ENCODE peak calls at places on chromosomes 7 and 10, in six cellular contexts. S is astrocyte of the spinal cord, N is ovary, O is pancreas, R is AG10803, A is mammary epithelial cell. E is an unnamed sample.

GRCh38 chr7:157707983-157708720 is 371.3 kb downstream of the DNAJB6 start:
- DNase-seq in S (no peak), N (no peak), O (no peak), R (no peak), A (no peak), E (no peak)

GRCh38 chr7:141461924-141462323 is 89.3 kb upstream of the AGK start:
- DNase-seq in S (no peak), N (no peak), O (no peak), R (no peak), A (no peak), E (no peak)

GRCh38 chr10:97717627-97718026 is 4.1 kb downstream of the MARVELD1 start:
- DNase-seq in S (no peak), N (no peak), O (no peak), R (no peak), A (no peak), E (no peak)

GRCh38 chr10:24821986-24822385 is 98.3 kb upstream of the ARHGAP21 start:
- DNase-seq in S (no peak), N (no peak), O (no peak), R (peak), A (peak), E (no peak)

GRCh38 chr7:5677538-5678294 is 103.7 kb downstream of the RNF216 start:
- DNase-seq in S (peak), N (peak), O (peak), R (peak), A (peak), E (peak)

GRCh38 chr7:36001546-36001945 is 151.5 kb upstream of the EEPD1 start:
- DNase-seq in S (peak), N (no peak), O (no peak), R (no peak), A (no peak), E (no peak)

GRCh38 chr7:43077285-43077684 is 35.2 kb upstream of the HECW1 start:
- DNase-seq in S (no peak), N (no peak), O (no peak), R (no peak), A (no peak), E (no peak)

GRCh38 chr10:131641231-131641630 is 259.6 kb upstream of the PPP2R2D start:
- DNase-seq in S (no peak), N (no peak), O (peak), R (no peak), A (no peak), E (peak)

GRCh38 chr7:72099784-72100183 is 312.4 kb downstream of the CALN1 start:
- DNase-seq in S (no peak), N (no peak), O (no peak), R (peak), A (no peak), E (no peak)

GRCh38 chr10:70433581-70434280 is 7.8 kb downstream of the NODAL start:
- DNase-seq in S (no peak), N (no peak), O (no peak), R (peak), A (no peak), E (no peak)

GRCh38 chr10:33347227-33347626 is 12.8 kb upstream of the NRP1 start:
- DNase-seq in S (peak), N (no peak), O (no peak), R (no peak), A (peak), E (no peak)

GRCh38 chr10:78451592-78451991 is 417.9 kb downstream of the RPS24 start:
- DNase-seq in S (no peak), N (peak), O (no peak), R (no peak), A (no peak), E (no peak)

GRCh38 chr7:127793582-127793981 is 141.6 kb downstream of the SND1 start:
- DNase-seq in S (no peak), N (no peak), O (no peak), R (no peak), A (no peak), E (no peak)

GRCh38 chr7:24403557-24403956 is 119.6 kb downstream of the NPY start:
- DNase-seq in S (no peak), N (no peak), O (no peak), R (no peak), A (no peak), E (no peak)

GRCh38 chr10:13349776-13350274 is 1.7 kb upstream of the SEPHS1 start:
- DNase-seq in S (peak), N (peak), O (peak), R (peak), A (peak), E (no peak)

GRCh38 chr7:145543245-145543644 is 573.4 kb upstream of the CNTNAP2 start:
- DNase-seq in S (no peak), N (no peak), O (no peak), R (no peak), A (no peak), E (no peak)

GRCh38 chr7:136859798-136860197 is 8.7 kb upstream of the CHRM2 start:
- DNase-seq in S (no peak), N (no peak), O (no peak), R (no peak), A (no peak), E (no peak)

GRCh38 chr7:26688936-26689506 is 175.4 kb downstream of the SKAP2 start:
- DNase-seq in S (no peak), N (no peak), O (no peak), R (no peak), A (no peak), E (no peak)

GRCh38 chr10:49254556-49255318 is 44.2 kb upstream of the C10orf71 start:
- DNase-seq in S (no peak), N (no peak), O (no peak), R (no peak), A (no peak), E (no peak)

GRCh38 chr7:150383710-150384397 is 4.7 kb downstream of the ZNF775 start:
- DNase-seq in S (no peak), N (no peak), O (no peak), R (no peak), A (no peak), E (no peak)

GRCh38 chr10:37379991-37380390 is 254.6 kb downstream of the ANKRD30A start:
- DNase-seq in S (no peak), N (no peak), O (no peak), R (no peak), A (peak), E (no peak)

GRCh38 chr10:65518379-65518778 is 1407.5 kb upstream of the LRRTM3 start:
- DNase-seq in S (peak), N (no peak), O (no peak), R (no peak), A (no peak), E (no peak)

GRCh38 chr7:47504546-47505316 is 77.2 kb downstream of the TNS3 start:
- DNase-seq in S (no peak), N (no peak), O (no peak), R (no peak), A (no peak), E (no peak)

GRCh38 chr7:610531-611280 is 91.1 kb upstream of the PDGFA start:
- DNase-seq in S (peak), N (peak), O (no peak), R (no peak), A (no peak), E (no peak)

GRCh38 chr10:97179731-97180366 is 5.9 kb downstream of the SLIT1 start:
- DNase-seq in S (no peak), N (no peak), O (no peak), R (no peak), A (no peak), E (no peak)

GRCh38 chr7:148856035-148856881 is 27.8 kb downstream of the EZH2 start:
- DNase-seq in S (peak), N (peak), O (peak), R (peak), A (peak), E (peak)

GRCh38 chr7:107501593-107501992 is 31.7 kb downstream of the GPR22 start:
- DNase-seq in S (peak), N (no peak), O (no peak), R (peak), A (peak), E (peak)

GRCh38 chr7:47067215-47067614 is 514.7 kb downstream of the TNS3 start:
- DNase-seq in S (no peak), N (no peak), O (no peak), R (no peak), A (no peak), E (no peak)

GRCh38 chr7:129801882-129802281 is 150.9 kb downstream of the UBE2H start:
- DNase-seq in S (no peak), N (no peak), O (no peak), R (no peak), A (no peak), E (no peak)

GRCh38 chr10:80504897-80505465 is 32.7 kb upstream of the SH2D4B start:
- DNase-seq in S (no peak), N (no peak), O (no peak), R (no peak), A (peak), E (no peak)

GRCh38 chr7:33986951-33987948 is 81.9 kb downstream of the BMPER start:
- DNase-seq in S (peak), N (peak), O (no peak), R (peak), A (peak), E (no peak)

GRCh38 chr7:4873071-4873944 is 10.2 kb downstream of the RADIL start:
- DNase-seq in S (no peak), N (no peak), O (no peak), R (no peak), A (no peak), E (no peak)

DNA sequence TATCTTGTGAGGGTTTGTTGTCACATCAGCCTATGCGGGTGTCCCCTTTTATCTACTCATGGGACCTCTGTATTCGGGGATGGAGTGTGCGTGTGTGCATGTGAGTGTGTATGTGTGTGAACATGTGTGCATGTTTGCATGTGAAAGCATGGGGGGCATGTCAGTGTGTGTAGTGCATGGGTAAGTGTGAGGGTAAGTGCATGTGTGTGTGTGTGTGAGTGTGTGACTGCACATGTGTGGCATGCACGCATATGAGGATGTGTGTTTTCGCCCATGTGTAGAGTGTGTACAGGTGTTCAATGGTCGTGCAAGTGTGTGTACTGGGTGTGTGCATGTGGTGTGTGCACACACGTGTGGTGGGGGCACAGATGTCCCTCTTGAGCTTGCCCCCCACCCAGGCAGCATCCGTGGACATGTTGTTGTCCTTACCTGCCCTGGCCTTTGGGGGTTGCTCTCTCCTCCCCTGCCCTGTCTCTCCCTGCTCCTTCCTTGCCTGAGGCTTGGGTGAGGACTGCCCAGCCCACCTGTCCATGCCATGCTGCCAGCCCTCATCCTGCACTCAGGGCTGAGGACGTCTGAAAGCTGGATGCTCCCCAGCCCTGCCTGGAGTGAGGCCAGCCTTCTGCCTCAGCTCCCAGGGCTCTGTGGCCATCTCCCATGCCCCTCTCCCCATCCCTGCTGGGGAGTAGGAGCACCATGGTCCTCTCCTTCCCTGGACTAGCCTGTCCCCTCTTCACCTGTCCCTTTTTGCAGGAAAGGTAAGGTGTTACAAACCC is 68.2 kb downstream of the RAMP3 start:
- DNase-seq in S (no peak), N (no peak), O (no peak), R (no peak), A (no peak), E (no peak)
- TF ChIP-seq CTCF in S (no peak), N (no peak), O (no peak), R (no peak), A (no peak), E (no peak)

GRCh38 chr10:126842836-126843235 is 62.4 kb upstream of the DOCK1 start:
- DNase-seq in S (no peak), N (no peak), O (no peak), R (no peak), A (no peak), E (no peak)
- TF ChIP-seq CTCF in S (no peak), N (no peak), O (no peak), R (no peak), A (no peak), E (no peak)

DNA sequence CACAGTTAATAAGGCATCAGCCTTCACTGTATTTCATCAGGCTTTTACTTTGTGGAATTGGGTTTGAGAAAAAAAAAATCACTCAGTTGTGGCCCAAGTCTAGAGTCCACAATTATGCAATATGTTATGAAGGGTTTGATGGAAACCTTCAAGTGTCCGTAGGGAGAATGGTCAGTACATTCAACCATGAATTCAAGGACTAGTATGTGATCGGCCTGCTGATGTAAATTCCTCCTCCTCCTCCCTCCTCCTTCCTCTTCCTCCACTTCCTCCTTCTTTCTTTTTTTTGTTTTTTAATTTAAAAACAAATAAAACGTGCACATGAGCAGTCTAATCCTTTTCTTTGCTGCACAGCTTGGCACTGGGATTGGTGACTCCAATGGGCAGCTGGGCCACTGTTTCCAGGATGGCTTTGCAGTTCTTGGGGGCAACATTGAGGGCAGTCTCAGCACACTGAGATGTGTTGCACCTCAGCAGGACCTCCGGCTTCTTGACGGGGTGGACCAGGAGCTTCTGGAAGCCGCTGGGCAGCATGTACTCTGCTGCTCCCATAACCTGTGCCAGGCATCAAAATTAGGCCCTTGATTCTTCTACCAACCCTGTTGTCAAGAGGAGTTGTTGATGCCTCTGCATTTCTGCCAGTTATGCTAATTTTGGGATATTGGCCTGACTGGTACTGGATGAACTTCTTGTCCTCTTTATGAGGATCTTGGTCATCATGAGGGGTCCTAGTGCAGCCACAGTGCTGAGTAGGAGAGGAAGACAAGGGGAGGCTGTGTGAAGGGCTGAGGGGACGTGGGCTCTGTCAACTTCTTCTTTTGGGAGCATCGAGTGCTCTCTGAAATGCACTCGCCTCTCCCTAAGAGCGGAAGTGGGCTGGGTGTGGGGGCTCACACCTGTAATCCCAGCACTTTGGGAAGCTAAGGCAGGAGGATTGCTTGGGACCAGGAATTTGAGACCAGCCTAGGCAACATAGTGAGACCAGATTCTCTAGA is 9.3 kb upstream of the IL2RA start:
- DNase-seq in S (no peak), N (no peak), O (no peak), R (no peak), A (no peak), E (no peak)
- TF ChIP-seq CTCF in S (no peak), N (no peak), O (no peak), R (no peak), A (no peak), E (no peak)

GRCh38 chr10:88731296-88731695 is 25.2 kb downstream of the LIPK start:
- DNase-seq in S (no peak), N (no peak), O (no peak), R (no peak), A (no peak), E (no peak)

GRCh38 chr10:88730864-88731263 is 24.8 kb downstream of the LIPK start:
- DNase-seq in S (no peak), N (no peak), O (no peak), R (no peak), A (no peak), E (no peak)

GRCh38 chr10:88733215-88733614 is 26.6 kb upstream of the LIPN start:
- DNase-seq in S (no peak), N (no peak), O (no peak), R (no peak), A (no peak), E (peak)

GRCh38 chr10:88725798-88726197 is 19.7 kb downstream of the LIPK start:
- DNase-seq in S (no peak), N (no peak), O (no peak), R (no peak), A (no peak), E (peak)

GRCh38 chr10:88728107-88728763 is 22.2 kb downstream of the LIPK start:
- DNase-seq in S (no peak), N (no peak), O (no peak), R (no peak), A (peak), E (peak)
- TF ChIP-seq CTCF in S (peak), N (no peak), O (no peak), R (peak), A (peak), E (peak)

DNA sequence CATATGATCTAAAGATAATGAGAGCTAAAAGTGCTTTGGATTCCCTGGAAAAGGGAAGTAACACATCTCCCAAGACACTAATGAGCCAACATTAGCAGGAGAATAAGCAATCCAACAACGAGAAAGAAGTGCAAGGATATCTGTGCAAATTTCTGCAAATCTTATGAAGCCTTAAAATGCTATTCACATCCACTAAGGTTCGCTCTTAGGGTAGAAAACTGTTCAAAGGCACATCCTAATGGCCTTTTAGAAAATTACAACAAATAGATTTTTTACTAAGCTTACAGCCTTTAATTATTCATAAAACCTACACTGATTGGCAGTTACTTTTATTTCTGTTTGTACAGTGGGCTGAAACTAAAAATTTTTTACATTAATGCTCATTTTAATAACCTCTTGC is 100.3 kb downstream of the RAPGEF5 start:
- DNase-seq in S (no peak), N (no peak), O (no peak), R (no peak), A (no peak), E (no peak)
- TF ChIP-seq CTCF in S (no peak), N (no peak), O (no peak), R (no peak), A (no peak), E (no peak)

DNA sequence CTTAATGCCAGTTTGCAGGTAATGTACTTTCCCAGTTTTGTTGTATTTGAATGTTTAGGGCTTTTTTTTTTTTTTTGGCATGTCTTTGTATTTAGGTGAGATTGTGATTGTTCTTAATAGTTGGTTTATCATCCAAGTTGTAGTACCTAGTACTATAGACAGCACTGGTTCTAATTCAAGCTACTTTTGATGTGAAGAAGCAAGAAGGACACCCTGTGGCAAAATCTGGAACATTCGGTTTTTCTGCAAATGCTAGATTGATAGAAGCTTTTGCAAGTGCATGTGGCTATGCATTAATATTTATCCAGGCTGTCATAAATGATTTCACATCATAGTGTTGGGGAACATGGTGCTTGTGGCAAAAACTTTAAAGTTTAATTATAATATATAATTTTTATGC is 248.9 kb downstream of the FOXP2 start:
- DNase-seq in S (peak), N (no peak), O (no peak), R (peak), A (peak), E (no peak)
- TF ChIP-seq CTCF in S (peak), N (no peak), O (no peak), R (peak), A (no peak), E (peak)

DNA sequence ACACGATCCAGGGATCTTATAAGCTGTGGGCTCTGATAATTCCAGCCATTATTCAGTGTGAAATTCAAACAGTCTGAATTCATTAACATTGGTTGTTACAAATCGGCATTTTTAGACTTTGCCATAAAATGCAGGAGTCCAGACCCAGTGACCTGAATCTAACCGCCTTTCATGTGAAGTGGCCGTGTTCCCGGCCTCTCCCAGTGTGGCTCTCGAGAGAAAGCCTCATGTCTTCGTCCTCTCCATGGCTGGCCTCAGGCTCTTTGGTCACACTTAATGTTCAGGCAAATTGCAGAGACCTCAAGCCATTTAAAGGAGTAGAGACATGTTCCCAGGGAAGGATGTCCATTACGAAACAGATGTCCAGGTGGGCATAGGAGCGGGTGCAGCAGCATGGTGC is 59.3 kb downstream of the CTBP2 start:
- DNase-seq in S (no peak), N (no peak), O (peak), R (no peak), A (no peak), E (no peak)
- TF ChIP-seq CTCF in S (no peak), N (no peak), O (no peak), R (no peak), A (no peak), E (no peak)

E was measured in GM13977.